ENCODE peak calls at places on chromosome 14, in ten cellular contexts. L is esophagus muscularis mucosa, H is testis, W is stomach, R is suprapubic skin, G is esophagus squamous epithelium, F is lower leg skin, U is transverse colon, K is ovary, Y is uterus. Q is an unnamed sample.

GRCh38 chr14:53952533-53952932 is 4.1 kb downstream of the BMP4 start:
- DNase-seq in W (no peak), U (no peak), Y (no peak), G (no peak), R (no peak), H (no peak), K (peak; percentile 35), F (no peak), L (no peak), Q (no peak)

GRCh38 chr14:61300209-61300608 is 19.1 kb upstream of the TMEM30B start:
- DNase-seq in Y (no peak), F (no peak), R (no peak), U (no peak), W (no peak), L (peak; percentile 1), G (no peak), H (no peak), K (no peak), Q (no peak)

GRCh38 chr14:55706893-55707292 is 126.9 kb downstream of the KTN1 start:
- DNase-seq in K (no peak), R (no peak), F (no peak), H (no peak), L (peak; percentile 26), U (no peak), G (no peak), W (no peak), Y (no peak), Q (no peak)

GRCh38 chr14:22882529-22883190 is 362 bp upstream of the REM2 start:
- DNase-seq in W (peak; percentile 50), U (peak; percentile 55), H (peak; percentile 54), Y (peak; percentile 56), F (no peak), L (no peak), K (peak; percentile 32), R (no peak), G (no peak), Q (no peak)

GRCh38 chr14:97851438-97851995 is 1054.3 kb downstream of the VRK1 start:
- DNase-seq in G (no peak), F (no peak), U (no peak), R (no peak), L (no peak), W (no peak), K (no peak), Y (no peak), H (no peak), Q (no peak)

GRCh38 chr14:36478782-36479181 is 41.2 kb downstream of the NKX2-1 start:
- DNase-seq in Y (no peak), G (no peak), W (no peak), K (no peak), R (no peak), H (no peak), L (no peak), U (no peak), F (no peak), Q (no peak)

GRCh38 chr14:59075503-59075902 is 113.0 kb upstream of the DAAM1 start:
- DNase-seq in R (no peak), K (no peak), F (no peak), H (no peak), L (no peak), U (no peak), G (no peak), W (no peak), Y (no peak), Q (no peak)

GRCh38 chr14:76101384-76101783 is 50.3 kb upstream of the GPATCH2L start:
- DNase-seq in R (no peak), K (no peak), G (no peak), H (no peak), U (no peak), L (no peak), Y (no peak), F (no peak), W (no peak), Q (no peak)

GRCh38 chr14:30943694-30944093 is 69.3 kb downstream of the COCH start:
- DNase-seq in U (no peak), G (no peak), R (no peak), K (no peak), H (no peak), L (no peak), F (no peak), Y (no peak), W (no peak), Q (no peak)

GRCh38 chr14:42965512-42965911 is 1358.8 kb downstream of the LRFN5 start:
- DNase-seq in R (no peak), Y (no peak), K (no peak), G (no peak), F (no peak), H (no peak), U (no peak), L (no peak), W (no peak), Q (no peak)

GRCh38 chr14:104368751-104369100 is 210.8 kb upstream of the C14orf180 start:
- DNase-seq in U (no peak), W (no peak), L (no peak), R (no peak), H (no peak), F (no peak), G (no peak), K (no peak), Y (no peak), Q (no peak)

GRCh38 chr14:78484002-78484401 is 313.8 kb downstream of the NRXN3 start:
- DNase-seq in H (no peak), G (no peak), K (no peak), L (no peak), W (no peak), U (no peak), Y (no peak), R (no peak), F (no peak), Q (no peak)

GRCh38 chr14:92408186-92408585 is 85.2 kb downstream of the SLC24A4 start:
- DNase-seq in U (no peak), Y (no peak), L (no peak), R (no peak), G (no peak), K (no peak), H (no peak), W (no peak), F (no peak), Q (no peak)

GRCh38 chr14:74906923-74907620 is 16.0 kb downstream of the RPS6KL1 start:
- DNase-seq in U (peak; percentile 62), G (no peak), W (no peak), K (no peak), H (no peak), L (no peak), R (no peak), F (no peak), Y (no peak), Q (no peak)
- TF ChIP-seq POLR2A in U (peak; percentile 6), G (no peak), W (no peak), K (no peak), H (no peak), L (no peak), R (no peak), F (no peak), Y (no peak), Q (no peak)

GRCh38 chr14:99731536-99732435 is 47.7 kb downstream of the CYP46A1 start:
- DNase-seq in Y (peak; percentile 12), L (no peak), H (peak; percentile 78), U (peak; percentile 11), G (no peak), K (peak; percentile 81), W (no peak), F (no peak), R (peak; percentile 55), Q (no peak)

GRCh38 chr14:99728981-99729451 is 44.9 kb downstream of the CYP46A1 start:
- DNase-seq in K (peak; percentile 7), L (no peak), R (peak; percentile 42), H (no peak), U (no peak), G (no peak), W (no peak), Y (no peak), F (no peak), Q (no peak)

GRCh38 chr14:99730876-99731351 is 46.8 kb downstream of the CYP46A1 start:
- DNase-seq in G (no peak), Y (peak; percentile 14), K (peak; percentile 34), F (no peak), W (no peak), L (no peak), U (no peak), H (no peak), R (peak; percentile 59), Q (no peak)

GRCh38 chr14:99728231-99728920 is 44.3 kb downstream of the CYP46A1 start:
- DNase-seq in Y (peak; percentile 17), H (peak; percentile 9), U (no peak), G (no peak), R (peak; percentile 55), K (peak; percentile 23), W (peak; percentile 17), F (no peak), L (no peak), Q (no peak)

GRCh38 chr14:99729991-99730875 is 46.1 kb downstream of the CYP46A1 start:
- DNase-seq in W (peak; percentile 76), K (peak; percentile 79), H (peak; percentile 84), U (peak; percentile 68), L (no peak), Y (peak; percentile 57), R (peak; percentile 79), F (no peak), G (no peak), Q (peak; percentile 43)
- H3K4me3 ChIP-seq in W (peak overlapping the region; percentile 54), K (peak overlapping the region; percentile 49), H (peak overlapping the region; percentile 53), U (peak overlapping the region; percentile 52), L (peak overlapping the region; percentile 65), Y (peak overlapping the region; percentile 32), R (peak overlapping the region; percentile 58), F (no peak overlapping the region), G (peak overlapping the region; percentile 45), Q (no peak overlapping the region)

DNA sequence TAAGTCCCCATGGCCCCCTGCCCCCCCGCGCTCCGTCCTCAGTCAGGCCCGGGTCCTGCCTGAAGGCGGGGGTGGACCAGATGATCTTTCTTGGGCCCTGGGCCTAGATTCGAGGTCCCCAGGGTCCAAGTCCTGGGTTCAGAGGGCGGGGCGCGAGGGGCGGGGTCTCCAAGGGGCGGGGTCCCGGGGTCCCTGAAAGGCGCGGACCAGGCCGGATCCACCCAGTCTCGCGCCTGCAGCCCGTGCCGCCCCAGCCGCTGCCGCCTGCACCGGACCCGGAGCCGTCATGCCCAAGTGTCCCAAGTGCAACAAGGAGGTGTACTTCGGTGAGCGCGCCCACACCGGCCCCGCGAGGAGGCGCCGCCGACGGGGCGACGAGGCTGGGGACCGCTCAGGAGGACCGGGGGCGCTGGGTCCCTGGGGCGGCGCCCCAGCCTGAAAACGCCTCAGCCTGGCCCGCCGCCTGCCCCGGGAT is 325 bp downstream of the CRIP1 start:
- DNase-seq in L (no peak), F (no peak), H (no peak), R (peak; percentile 94), Y (peak; percentile 60), G (no peak), U (peak; percentile 79), K (peak; percentile 49), W (no peak), Q (no peak)
- TF ChIP-seq POLR2A in L (no peak), F (no peak), H (no peak), R (peak; percentile 65), Y (no peak), G (no peak), U (peak; percentile 55), K (no peak), W (no peak), Q (no peak)

GRCh38 chr14:44112774-44113460 is 394.2 kb downstream of the FSCB start:
- DNase-seq in F (no peak), H (no peak), W (no peak), Y (no peak), U (no peak), G (no peak), L (no peak), R (no peak), K (no peak), Q (no peak)
- H3K4me3 ChIP-seq in F (no peak overlapping the region), H (no peak overlapping the region), W (no peak overlapping the region), Y (no peak overlapping the region), U (no peak overlapping the region), G (no peak overlapping the region), L (no peak overlapping the region), R (no peak overlapping the region), K (no peak overlapping the region), Q (no peak overlapping the region)

Q was measured in NB4.